ENCODE peak calls at places on chromosomes 2 and 18, in ten cellular contexts. N, M, I, K, Z, Q, X, A, Y and H are unnamed samples.

GRCh38 chr2:29850794-29851193 is 70.6 kb downstream of the ALK start:
- DNase-seq in M (no peak), Y (no peak), Z (no peak), I (no peak), X (no peak), Q (no peak), N (no peak), K (no peak), A (no peak), H (no peak)

GRCh38 chr2:211027976-211028375 is 471.6 kb downstream of the CPS1 start:
- DNase-seq in Q (no peak), A (no peak), Z (no peak), I (no peak), K (no peak), N (no peak), Y (no peak), M (no peak), X (no peak), H (no peak)

GRCh38 chr2:71600572-71600971 is 147.2 kb downstream of the DYSF start:
- DNase-seq in N (no peak), X (no peak), Q (no peak), Y (no peak), M (no peak), I (no peak), A (peak), K (no peak), Z (no peak), H (no peak)

GRCh38 chr2:26010943-26011342 is 22.9 kb upstream of the RAB10 start:
- DNase-seq in A (no peak), Q (no peak), M (no peak), Y (no peak), I (no peak), K (no peak), X (no peak), N (no peak), Z (no peak), H (no peak)

GRCh38 chr2:231673348-231673770 is 35.0 kb upstream of the PTMA start:
- DNase-seq in Y (no peak), Q (peak), M (peak), Z (peak), X (no peak), K (no peak), I (peak), N (peak), A (no peak), H (peak)

GRCh38 chr2:71575966-71576365 is 122.6 kb downstream of the DYSF start:
- DNase-seq in K (no peak), M (no peak), A (no peak), Y (no peak), I (no peak), N (no peak), Q (no peak), X (no peak), Z (no peak), H (no peak)

GRCh38 chr2:85772019-85772745 is 18.4 kb downstream of the ATOH8 start:
- DNase-seq in Q (peak), X (peak), Y (no peak), M (peak), Z (peak), A (peak), N (peak), K (peak), I (peak), H (peak)

GRCh38 chr2:43759195-43759594 is 14.6 kb upstream of the DYNC2LI1 start:
- DNase-seq in N (no peak), I (peak), Z (no peak), M (no peak), A (no peak), Y (no peak), X (no peak), Q (no peak), K (no peak), H (peak)

GRCh38 chr2:171146633-171147032 is 14.1 kb downstream of the TLK1 start:
- DNase-seq in Z (no peak), Q (no peak), I (no peak), N (no peak), A (no peak), X (no peak), K (no peak), Y (no peak), M (no peak), H (peak)

GRCh38 chr18:42706618-42707017 is 408.9 kb downstream of the RIT2 start:
- DNase-seq in N (no peak), X (no peak), M (no peak), A (peak), Q (peak), Y (no peak), Z (peak), I (no peak), K (peak), H (peak)

GRCh38 chr2:238886453-238887094 is 38.7 kb downstream of the TWIST2 start:
- DNase-seq in I (no peak), K (no peak), M (no peak), X (no peak), Q (no peak), N (peak), A (no peak), Z (no peak), Y (no peak), H (no peak)

GRCh38 chr2:119389615-119390306 is 23.0 kb downstream of the DBI start:
- DNase-seq in Z (no peak), N (no peak), X (peak), K (peak), A (no peak), Y (no peak), Q (no peak), M (no peak), I (peak), H (peak)

GRCh38 chr2:197453914-197454398 is 604 bp downstream of the COQ10B start:
- DNase-seq in I (peak), X (peak), M (no peak), N (peak), Y (no peak), Q (no peak), K (no peak), Z (no peak), A (no peak), H (no peak)

DNA sequence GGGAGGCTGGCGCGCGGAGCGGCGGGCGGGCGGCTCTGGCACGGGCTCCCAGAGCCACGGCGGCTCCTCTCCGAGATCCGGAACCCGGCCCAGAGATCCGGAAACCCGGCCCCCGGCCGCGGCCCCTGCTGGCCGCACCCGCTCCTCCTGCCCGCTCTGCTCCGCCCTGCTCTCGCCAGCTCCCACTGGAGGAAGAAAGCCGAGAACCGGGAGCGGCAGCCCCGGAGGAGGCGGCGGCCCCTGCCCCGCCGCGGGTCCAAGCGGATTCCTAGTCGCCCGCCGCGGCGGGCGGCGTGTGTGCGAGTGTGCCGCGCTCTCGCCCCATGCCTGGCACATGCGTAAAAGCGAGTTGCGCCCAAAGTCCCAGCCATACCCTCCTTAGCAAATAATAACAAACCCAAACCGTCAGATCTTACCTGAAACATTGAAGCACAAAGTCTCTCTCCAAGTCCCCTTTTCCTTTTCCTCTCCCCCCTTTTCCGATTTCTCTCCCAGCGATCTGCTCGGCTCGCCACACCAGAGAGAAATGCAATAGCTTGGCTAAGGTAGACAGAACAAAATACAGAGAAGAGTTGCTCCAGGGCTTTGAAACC is 108.7 kb upstream of the KCTD1 start:
- DNase-seq in Q (peak), A (peak), I (peak), X (peak), Y (no peak), K (peak), M (peak), Z (peak), N (peak), H (peak)
- TF ChIP-seq CTCF in Q (peak), A (no peak), I (peak), X (no peak), Y (no peak), K (peak), M (peak), Z (no peak), N (no peak), H (peak)

DNA sequence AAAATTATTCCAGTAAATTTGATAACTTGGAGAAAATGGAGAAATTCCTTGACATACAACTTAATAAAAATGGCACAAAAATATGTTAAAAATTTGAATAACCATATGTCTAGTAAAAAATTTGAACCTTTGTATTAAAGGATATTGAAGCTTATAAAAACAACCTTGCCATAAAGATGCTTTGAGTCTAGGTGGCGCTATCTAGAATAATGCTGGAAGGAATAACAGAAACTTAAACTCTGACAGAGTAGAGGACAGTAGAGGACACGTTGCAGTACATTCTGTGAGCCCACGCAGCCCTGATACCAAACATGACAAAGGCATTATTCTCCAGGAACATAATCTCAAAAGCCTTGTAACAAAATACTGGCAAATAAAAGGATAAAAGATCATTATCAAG is 44.7 kb upstream of the ALKAL2 start:
- DNase-seq in Q (no peak), K (no peak), X (no peak), N (no peak), Y (no peak), A (no peak), I (no peak), Z (no peak), M (no peak), H (no peak)
- TF ChIP-seq CTCF in Q (no peak), K (peak), X (no peak), N (no peak), Y (no peak), A (no peak), I (no peak), Z (peak), M (no peak), H (no peak)

GRCh38 chr2:209331291-209331844 is 92.5 kb upstream of the MAP2 start:
- DNase-seq in Z (peak), N (no peak), A (no peak), Q (peak), Y (no peak), M (no peak), I (peak), X (no peak), K (peak), H (peak)
- TF ChIP-seq CTCF in Z (peak), N (no peak), A (no peak), Q (peak), Y (no peak), M (peak), I (peak), X (peak), K (peak), H (peak)

GRCh38 chr2:10022886-10023662 is 20.3 kb upstream of the KLF11 start:
- DNase-seq in Y (no peak), X (no peak), N (peak), K (no peak), M (no peak), A (no peak), I (no peak), Q (no peak), Z (no peak), H (no peak)
- TF ChIP-seq CTCF in Y (no peak), X (no peak), N (no peak), K (peak), M (peak), A (no peak), I (no peak), Q (no peak), Z (peak), H (no peak)